ENCODE peak calls at places on chromosome 1, in ten cellular contexts. One of them, this sample, is unnamed.

GRCh38 chr1:18960409-18960808 is 3.9 kb upstream of the IFFO2 start:
- DNase-seq in A549: no peak
- DNase-seq in activated T-cell treated with anti-CD3 and anti-CD28 coated beads, Interleukin-2, amount 50 U/mL, for 72 hours: no peak
- DNase-seq in cardiac fibroblast: no peak
- DNase-seq in Right ventricle myocardium superior: no peak
- DNase-seq in nucleus accumbens: no peak
- DNase-seq in Right ventricle myocardium inferior: no peak
- DNase-seq in AML-193: no peak
- DNase-seq in stimulated activated CD4-positive, alpha-beta T cell treated with anti-CD3 and anti-CD28 coated beads, Interleukin-15, amount 100 ng/mL, for 24 hours: no peak
- DNase-seq in RPMI8226: no peak
- DNase-seq in this sample: no peak

GRCh38 chr1:1600861-1601563 is 1.1 kb upstream of the FNDC10 start:
- DNase-seq in A549: no peak
- DNase-seq in activated T-cell treated with anti-CD3 and anti-CD28 coated beads, Interleukin-2, amount 50 U/mL, for 72 hours: no peak
- DNase-seq in cardiac fibroblast: no peak
- DNase-seq in Right ventricle myocardium superior: peak; percentile 34
- DNase-seq in nucleus accumbens: no peak
- DNase-seq in Right ventricle myocardium inferior: no peak
- DNase-seq in AML-193: no peak
- DNase-seq in stimulated activated CD4-positive, alpha-beta T cell treated with anti-CD3 and anti-CD28 coated beads, Interleukin-15, amount 100 ng/mL, for 24 hours: no peak
- DNase-seq in RPMI8226: peak; percentile 3
- DNase-seq in this sample: no peak

GRCh38 chr1:31791131-31791858 is 24.5 kb downstream of the SPOCD1 start:
- DNase-seq in A549: no peak
- DNase-seq in activated T-cell treated with anti-CD3 and anti-CD28 coated beads, Interleukin-2, amount 50 U/mL, for 72 hours: no peak
- DNase-seq in cardiac fibroblast: no peak
- DNase-seq in Right ventricle myocardium superior: no peak
- DNase-seq in nucleus accumbens: no peak
- DNase-seq in Right ventricle myocardium inferior: no peak
- DNase-seq in AML-193: no peak
- DNase-seq in stimulated activated CD4-positive, alpha-beta T cell treated with anti-CD3 and anti-CD28 coated beads, Interleukin-15, amount 100 ng/mL, for 24 hours: no peak
- DNase-seq in RPMI8226: no peak
- DNase-seq in this sample: no peak

GRCh38 chr1:24720152-24720551 is 25.1 kb upstream of the CLIC4 start:
- DNase-seq in A549: no peak
- DNase-seq in activated T-cell treated with anti-CD3 and anti-CD28 coated beads, Interleukin-2, amount 50 U/mL, for 72 hours: no peak
- DNase-seq in cardiac fibroblast: peak; percentile 98
- DNase-seq in Right ventricle myocardium superior: peak; percentile 92
- DNase-seq in nucleus accumbens: peak; percentile 44
- DNase-seq in Right ventricle myocardium inferior: peak; percentile 92
- DNase-seq in AML-193: no peak
- DNase-seq in stimulated activated CD4-positive, alpha-beta T cell treated with anti-CD3 and anti-CD28 coated beads, Interleukin-15, amount 100 ng/mL, for 24 hours: no peak
- DNase-seq in RPMI8226: no peak
- DNase-seq in this sample: no peak

GRCh38 chr1:1114431-1114830 is 1.5 kb downstream of the C1orf159 start:
- DNase-seq in A549: no peak
- DNase-seq in activated T-cell treated with anti-CD3 and anti-CD28 coated beads, Interleukin-2, amount 50 U/mL, for 72 hours: no peak
- DNase-seq in cardiac fibroblast: no peak
- DNase-seq in Right ventricle myocardium superior: peak; percentile 26
- DNase-seq in nucleus accumbens: no peak
- DNase-seq in Right ventricle myocardium inferior: no peak
- DNase-seq in AML-193: no peak
- DNase-seq in stimulated activated CD4-positive, alpha-beta T cell treated with anti-CD3 and anti-CD28 coated beads, Interleukin-15, amount 100 ng/mL, for 24 hours: no peak
- DNase-seq in RPMI8226: no peak
- DNase-seq in this sample: no peak

GRCh38 chr1:61962631-61963030 is 220.4 kb downstream of the PATJ start:
- DNase-seq in A549: no peak
- DNase-seq in activated T-cell treated with anti-CD3 and anti-CD28 coated beads, Interleukin-2, amount 50 U/mL, for 72 hours: no peak
- DNase-seq in cardiac fibroblast: no peak
- DNase-seq in Right ventricle myocardium superior: no peak
- DNase-seq in nucleus accumbens: no peak
- DNase-seq in Right ventricle myocardium inferior: no peak
- DNase-seq in AML-193: no peak
- DNase-seq in stimulated activated CD4-positive, alpha-beta T cell treated with anti-CD3 and anti-CD28 coated beads, Interleukin-15, amount 100 ng/mL, for 24 hours: no peak
- DNase-seq in RPMI8226: no peak
- DNase-seq in this sample: no peak

GRCh38 chr1:14968251-14968812 is 185.2 kb upstream of the TMEM51 start:
- DNase-seq in A549: no peak
- DNase-seq in activated T-cell treated with anti-CD3 and anti-CD28 coated beads, Interleukin-2, amount 50 U/mL, for 72 hours: no peak
- DNase-seq in cardiac fibroblast: peak; percentile 78
- DNase-seq in Right ventricle myocardium superior: peak; percentile 71
- DNase-seq in nucleus accumbens: peak; percentile 78
- DNase-seq in Right ventricle myocardium inferior: no peak
- DNase-seq in AML-193: no peak
- DNase-seq in stimulated activated CD4-positive, alpha-beta T cell treated with anti-CD3 and anti-CD28 coated beads, Interleukin-15, amount 100 ng/mL, for 24 hours: no peak
- DNase-seq in RPMI8226: no peak
- DNase-seq in this sample: no peak

GRCh38 chr1:189253601-189254350 is 1223.9 kb downstream of the BRINP3 start:
- DNase-seq in A549: no peak
- DNase-seq in activated T-cell treated with anti-CD3 and anti-CD28 coated beads, Interleukin-2, amount 50 U/mL, for 72 hours: no peak
- DNase-seq in cardiac fibroblast: no peak
- DNase-seq in Right ventricle myocardium superior: no peak
- DNase-seq in nucleus accumbens: no peak
- DNase-seq in Right ventricle myocardium inferior: no peak
- DNase-seq in AML-193: no peak
- DNase-seq in stimulated activated CD4-positive, alpha-beta T cell treated with anti-CD3 and anti-CD28 coated beads, Interleukin-15, amount 100 ng/mL, for 24 hours: no peak
- DNase-seq in RPMI8226: no peak
- DNase-seq in this sample: no peak

GRCh38 chr1:169485427-169486280 is at the start of gene SLC19A2:
- DNase-seq in A549: peak; percentile 99
- DNase-seq in activated T-cell treated with anti-CD3 and anti-CD28 coated beads, Interleukin-2, amount 50 U/mL, for 72 hours: peak; percentile 97
- DNase-seq in cardiac fibroblast: peak; percentile 100
- DNase-seq in Right ventricle myocardium superior: peak; percentile 100
- DNase-seq in nucleus accumbens: peak; percentile 99
- DNase-seq in Right ventricle myocardium inferior: peak; percentile 100
- DNase-seq in AML-193: peak; percentile 97
- DNase-seq in stimulated activated CD4-positive, alpha-beta T cell treated with anti-CD3 and anti-CD28 coated beads, Interleukin-15, amount 100 ng/mL, for 24 hours: peak; percentile 97
- DNase-seq in RPMI8226: peak; percentile 100
- DNase-seq in this sample: peak; percentile 91

GRCh38 chr1:14947421-14947820 is 206.1 kb upstream of the TMEM51 start:
- DNase-seq in A549: no peak
- DNase-seq in activated T-cell treated with anti-CD3 and anti-CD28 coated beads, Interleukin-2, amount 50 U/mL, for 72 hours: no peak
- DNase-seq in cardiac fibroblast: no peak
- DNase-seq in Right ventricle myocardium superior: no peak
- DNase-seq in nucleus accumbens: no peak
- DNase-seq in Right ventricle myocardium inferior: no peak
- DNase-seq in AML-193: no peak
- DNase-seq in stimulated activated CD4-positive, alpha-beta T cell treated with anti-CD3 and anti-CD28 coated beads, Interleukin-15, amount 100 ng/mL, for 24 hours: no peak
- DNase-seq in RPMI8226: no peak
- DNase-seq in this sample: no peak

GRCh38 chr1:183907106-183907505 is 102.2 kb downstream of the RGL1 start:
- DNase-seq in A549: no peak
- DNase-seq in activated T-cell treated with anti-CD3 and anti-CD28 coated beads, Interleukin-2, amount 50 U/mL, for 72 hours: no peak
- DNase-seq in cardiac fibroblast: no peak
- DNase-seq in Right ventricle myocardium superior: no peak
- DNase-seq in nucleus accumbens: no peak
- DNase-seq in Right ventricle myocardium inferior: no peak
- DNase-seq in AML-193: no peak
- DNase-seq in stimulated activated CD4-positive, alpha-beta T cell treated with anti-CD3 and anti-CD28 coated beads, Interleukin-15, amount 100 ng/mL, for 24 hours: no peak
- DNase-seq in RPMI8226: no peak
- DNase-seq in this sample: no peak

GRCh38 chr1:32250893-32251716 is at the start of gene LCK:
- DNase-seq in A549: no peak
- DNase-seq in activated T-cell treated with anti-CD3 and anti-CD28 coated beads, Interleukin-2, amount 50 U/mL, for 72 hours: peak; percentile 86
- DNase-seq in cardiac fibroblast: no peak
- DNase-seq in Right ventricle myocardium superior: no peak
- DNase-seq in nucleus accumbens: no peak
- DNase-seq in Right ventricle myocardium inferior: no peak
- DNase-seq in AML-193: no peak
- DNase-seq in stimulated activated CD4-positive, alpha-beta T cell treated with anti-CD3 and anti-CD28 coated beads, Interleukin-15, amount 100 ng/mL, for 24 hours: peak; percentile 87
- DNase-seq in RPMI8226: no peak
- DNase-seq in this sample: no peak

GRCh38 chr1:22507582-22507981 is 55.7 kb upstream of the EPHA8 start:
- DNase-seq in A549: no peak
- DNase-seq in activated T-cell treated with anti-CD3 and anti-CD28 coated beads, Interleukin-2, amount 50 U/mL, for 72 hours: no peak
- DNase-seq in cardiac fibroblast: no peak
- DNase-seq in Right ventricle myocardium superior: no peak
- DNase-seq in nucleus accumbens: no peak
- DNase-seq in Right ventricle myocardium inferior: no peak
- DNase-seq in AML-193: no peak
- DNase-seq in stimulated activated CD4-positive, alpha-beta T cell treated with anti-CD3 and anti-CD28 coated beads, Interleukin-15, amount 100 ng/mL, for 24 hours: no peak
- DNase-seq in RPMI8226: peak; percentile 42
- DNase-seq in this sample: no peak

GRCh38 chr1:51920130-51920529 is 41.6 kb upstream of the NRDC start:
- DNase-seq in A549: no peak
- DNase-seq in activated T-cell treated with anti-CD3 and anti-CD28 coated beads, Interleukin-2, amount 50 U/mL, for 72 hours: no peak
- DNase-seq in cardiac fibroblast: no peak
- DNase-seq in Right ventricle myocardium superior: no peak
- DNase-seq in nucleus accumbens: no peak
- DNase-seq in Right ventricle myocardium inferior: no peak
- DNase-seq in AML-193: no peak
- DNase-seq in stimulated activated CD4-positive, alpha-beta T cell treated with anti-CD3 and anti-CD28 coated beads, Interleukin-15, amount 100 ng/mL, for 24 hours: no peak
- DNase-seq in RPMI8226: no peak
- DNase-seq in this sample: no peak

GRCh38 chr1:67524143-67525052 is 94.2 kb upstream of the SERBP1 start:
- DNase-seq in A549: no peak
- DNase-seq in activated T-cell treated with anti-CD3 and anti-CD28 coated beads, Interleukin-2, amount 50 U/mL, for 72 hours: no peak
- DNase-seq in cardiac fibroblast: no peak
- DNase-seq in Right ventricle myocardium superior: no peak
- DNase-seq in nucleus accumbens: no peak
- DNase-seq in Right ventricle myocardium inferior: no peak
- DNase-seq in AML-193: no peak
- DNase-seq in stimulated activated CD4-positive, alpha-beta T cell treated with anti-CD3 and anti-CD28 coated beads, Interleukin-15, amount 100 ng/mL, for 24 hours: no peak
- DNase-seq in RPMI8226: no peak
- DNase-seq in this sample: no peak

GRCh38 chr1:154772611-154773515 is 97.2 kb downstream of the KCNN3 start:
- DNase-seq in A549: no peak
- DNase-seq in activated T-cell treated with anti-CD3 and anti-CD28 coated beads, Interleukin-2, amount 50 U/mL, for 72 hours: peak; percentile 42
- DNase-seq in cardiac fibroblast: no peak
- DNase-seq in Right ventricle myocardium superior: no peak
- DNase-seq in nucleus accumbens: no peak
- DNase-seq in Right ventricle myocardium inferior: no peak
- DNase-seq in AML-193: no peak
- DNase-seq in stimulated activated CD4-positive, alpha-beta T cell treated with anti-CD3 and anti-CD28 coated beads, Interleukin-15, amount 100 ng/mL, for 24 hours: peak; percentile 54
- DNase-seq in RPMI8226: no peak
- DNase-seq in this sample: no peak

This sample was measured in Panc1.